ENCODE peak calls at places on chromosomes 11 and 22, in four cellular contexts. F is LNCaP clone FGC; B is naive thymus-derived CD8-positive, alpha-beta T cell; J is SW 1271. L is an unnamed sample.

GRCh38 chr11:45960387-45961110 is 38.1 kb downstream of the LARGE2 start:
- DNase-seq in F (no peak), B (no peak), J (no peak), L (no peak)

GRCh38 chr11:63945482-63946163 is 6.8 kb downstream of the NAA40 start:
- DNase-seq in F (peak), B (peak), J (peak), L (peak)

GRCh38 chr22:40329466-40329865 is 16.8 kb upstream of the ADSL start:
- DNase-seq in B (no peak), F (no peak), J (no peak), L (no peak)

GRCh38 chr11:11291432-11292015 is 61.5 kb downstream of the CSNK2A3 start:
- DNase-seq in F (no peak), J (no peak), B (no peak), L (no peak)

GRCh38 chr22:25072406-25072805 is 119.9 kb downstream of the KIAA1671 start:
- DNase-seq in B (no peak), F (no peak), J (no peak), L (no peak)

GRCh38 chr11:69475866-69476714 is 5.4 kb upstream of the LINC01488 start:
- DNase-seq in B (no peak), J (no peak), F (no peak), L (no peak)

GRCh38 chr11:121754603-121755002 is 301.8 kb upstream of the SORL1-AS1 start:
- DNase-seq in B (no peak), F (no peak), J (no peak), L (no peak)

GRCh38 chr22:32562396-32562795 is 87.8 kb downstream of the FBXO7 start:
- DNase-seq in J (no peak), F (peak), B (no peak), L (no peak)

GRCh38 chr11:68343761-68344256 is 31.4 kb downstream of the LRP5 start:
- DNase-seq in J (no peak), B (no peak), F (no peak), L (no peak)

GRCh38 chr11:8257003-8257664 is 6.5 kb downstream of the LMO1 start:
- DNase-seq in F (no peak), B (no peak), J (no peak), L (no peak)

GRCh38 chr11:78860720-78861422 is 286.2 kb upstream of the NARS2 start:
- DNase-seq in F (peak), J (no peak), B (no peak), L (no peak)

GRCh38 chr11:77127969-77128691 is at the start of gene MYO7A:
- DNase-seq in B (no peak), J (no peak), F (no peak), L (no peak)

GRCh38 chr11:68433541-68433940 is 27.0 kb upstream of the PPP6R3 start:
- DNase-seq in F (no peak), B (no peak), J (no peak), L (no peak)